ENCODE peak calls at places on chromosomes 6 and 20, in seven cellular contexts. One of them, this sample, is unnamed.

GRCh38 chr6:46090115-46091079 is 39.4 kb upstream of the ENPP4 start:
- DNase-seq in cardiac fibroblast: peak
- DNase-seq in GM23248: peak
- DNase-seq in head of caudate nucleus: peak
- DNase-seq in activated CD4-positive, CD25-positive, alpha-beta regulatory T cell treated with anti-CD3 and anti-CD28 coated beads, Interleukin-2, amount 50 U/mL, for 72 hours: peak
- DNase-seq in HL-60: peak
- DNase-seq in hypothalamus: peak
- DNase-seq in this sample: peak

GRCh38 chr20:22411568-22412450 is 172.6 kb downstream of the FOXA2 start:
- DNase-seq in cardiac fibroblast: peak
- DNase-seq in GM23248: peak
- DNase-seq in head of caudate nucleus: no peak
- DNase-seq in activated CD4-positive, CD25-positive, alpha-beta regulatory T cell treated with anti-CD3 and anti-CD28 coated beads, Interleukin-2, amount 50 U/mL, for 72 hours: no peak
- DNase-seq in HL-60: no peak
- DNase-seq in hypothalamus: no peak
- DNase-seq in this sample: no peak

GRCh38 chr6:55058682-55059081 is 115.6 kb upstream of the HCRTR2 start:
- DNase-seq in cardiac fibroblast: no peak
- DNase-seq in GM23248: no peak
- DNase-seq in head of caudate nucleus: no peak
- DNase-seq in activated CD4-positive, CD25-positive, alpha-beta regulatory T cell treated with anti-CD3 and anti-CD28 coated beads, Interleukin-2, amount 50 U/mL, for 72 hours: no peak
- DNase-seq in HL-60: peak
- DNase-seq in hypothalamus: no peak
- DNase-seq in this sample: no peak

GRCh38 chr20:7650481-7650880 is 289.8 kb downstream of the HAO1 start:
- DNase-seq in cardiac fibroblast: peak
- DNase-seq in GM23248: peak
- DNase-seq in head of caudate nucleus: no peak
- DNase-seq in activated CD4-positive, CD25-positive, alpha-beta regulatory T cell treated with anti-CD3 and anti-CD28 coated beads, Interleukin-2, amount 50 U/mL, for 72 hours: no peak
- DNase-seq in HL-60: no peak
- DNase-seq in hypothalamus: no peak
- DNase-seq in this sample: no peak

GRCh38 chr6:102746941-102747340 is 1353.4 kb downstream of the GRIK2 start:
- DNase-seq in cardiac fibroblast: no peak
- DNase-seq in GM23248: no peak
- DNase-seq in head of caudate nucleus: no peak
- DNase-seq in activated CD4-positive, CD25-positive, alpha-beta regulatory T cell treated with anti-CD3 and anti-CD28 coated beads, Interleukin-2, amount 50 U/mL, for 72 hours: no peak
- DNase-seq in HL-60: no peak
- DNase-seq in hypothalamus: no peak
- DNase-seq in this sample: peak

GRCh38 chr20:15902493-15902892 is 670.8 kb downstream of the KIF16B start:
- DNase-seq in cardiac fibroblast: no peak
- DNase-seq in GM23248: no peak
- DNase-seq in head of caudate nucleus: no peak
- DNase-seq in activated CD4-positive, CD25-positive, alpha-beta regulatory T cell treated with anti-CD3 and anti-CD28 coated beads, Interleukin-2, amount 50 U/mL, for 72 hours: no peak
- DNase-seq in HL-60: no peak
- DNase-seq in hypothalamus: no peak
- DNase-seq in this sample: no peak

GRCh38 chr6:128474481-128474880 is 45.9 kb downstream of the PTPRK start:
- DNase-seq in cardiac fibroblast: no peak
- DNase-seq in GM23248: peak
- DNase-seq in head of caudate nucleus: no peak
- DNase-seq in activated CD4-positive, CD25-positive, alpha-beta regulatory T cell treated with anti-CD3 and anti-CD28 coated beads, Interleukin-2, amount 50 U/mL, for 72 hours: no peak
- DNase-seq in HL-60: no peak
- DNase-seq in hypothalamus: no peak
- DNase-seq in this sample: no peak

GRCh38 chr6:44932651-44933091 is 395.5 kb upstream of the RUNX2 start:
- DNase-seq in cardiac fibroblast: no peak
- DNase-seq in GM23248: no peak
- DNase-seq in head of caudate nucleus: no peak
- DNase-seq in activated CD4-positive, CD25-positive, alpha-beta regulatory T cell treated with anti-CD3 and anti-CD28 coated beads, Interleukin-2, amount 50 U/mL, for 72 hours: no peak
- DNase-seq in HL-60: no peak
- DNase-seq in hypothalamus: no peak
- DNase-seq in this sample: no peak

GRCh38 chr6:129469070-129469662 is 240.8 kb downstream of the ARHGAP18 start:
- DNase-seq in cardiac fibroblast: no peak
- DNase-seq in GM23248: peak
- DNase-seq in head of caudate nucleus: no peak
- DNase-seq in activated CD4-positive, CD25-positive, alpha-beta regulatory T cell treated with anti-CD3 and anti-CD28 coated beads, Interleukin-2, amount 50 U/mL, for 72 hours: no peak
- DNase-seq in HL-60: no peak
- DNase-seq in hypothalamus: no peak
- DNase-seq in this sample: no peak

GRCh38 chr20:16621435-16622141 is 48.3 kb upstream of the KIF16B start:
- DNase-seq in cardiac fibroblast: peak
- DNase-seq in GM23248: no peak
- DNase-seq in head of caudate nucleus: no peak
- DNase-seq in activated CD4-positive, CD25-positive, alpha-beta regulatory T cell treated with anti-CD3 and anti-CD28 coated beads, Interleukin-2, amount 50 U/mL, for 72 hours: no peak
- DNase-seq in HL-60: no peak
- DNase-seq in hypothalamus: no peak
- DNase-seq in this sample: no peak

GRCh38 chr6:79084693-79085092 is 6.6 kb upstream of the PHIP start:
- DNase-seq in cardiac fibroblast: no peak
- DNase-seq in GM23248: no peak
- DNase-seq in head of caudate nucleus: no peak
- DNase-seq in activated CD4-positive, CD25-positive, alpha-beta regulatory T cell treated with anti-CD3 and anti-CD28 coated beads, Interleukin-2, amount 50 U/mL, for 72 hours: no peak
- DNase-seq in HL-60: no peak
- DNase-seq in hypothalamus: no peak
- DNase-seq in this sample: no peak

GRCh38 chr6:151869345-151869744 is 61.9 kb downstream of the ESR1 start:
- DNase-seq in cardiac fibroblast: peak
- DNase-seq in GM23248: peak
- DNase-seq in head of caudate nucleus: no peak
- DNase-seq in activated CD4-positive, CD25-positive, alpha-beta regulatory T cell treated with anti-CD3 and anti-CD28 coated beads, Interleukin-2, amount 50 U/mL, for 72 hours: no peak
- DNase-seq in HL-60: no peak
- DNase-seq in hypothalamus: no peak
- DNase-seq in this sample: no peak

GRCh38 chr6:37303891-37304503 is 46.1 kb upstream of the TMEM217 start:
- DNase-seq in cardiac fibroblast: peak
- DNase-seq in GM23248: peak
- DNase-seq in head of caudate nucleus: peak
- DNase-seq in activated CD4-positive, CD25-positive, alpha-beta regulatory T cell treated with anti-CD3 and anti-CD28 coated beads, Interleukin-2, amount 50 U/mL, for 72 hours: no peak
- DNase-seq in HL-60: peak
- DNase-seq in hypothalamus: no peak
- DNase-seq in this sample: no peak

GRCh38 chr6:134452901-134453300 is 135.0 kb upstream of the SGK1 start:
- DNase-seq in cardiac fibroblast: no peak
- DNase-seq in GM23248: peak
- DNase-seq in head of caudate nucleus: no peak
- DNase-seq in activated CD4-positive, CD25-positive, alpha-beta regulatory T cell treated with anti-CD3 and anti-CD28 coated beads, Interleukin-2, amount 50 U/mL, for 72 hours: no peak
- DNase-seq in HL-60: no peak
- DNase-seq in hypothalamus: no peak
- DNase-seq in this sample: no peak

GRCh38 chr6:105769987-105770386 is 316.1 kb upstream of the PRDM1 start:
- DNase-seq in cardiac fibroblast: no peak
- DNase-seq in GM23248: peak
- DNase-seq in head of caudate nucleus: no peak
- DNase-seq in activated CD4-positive, CD25-positive, alpha-beta regulatory T cell treated with anti-CD3 and anti-CD28 coated beads, Interleukin-2, amount 50 U/mL, for 72 hours: no peak
- DNase-seq in HL-60: no peak
- DNase-seq in hypothalamus: no peak
- DNase-seq in this sample: no peak

GRCh38 chr6:38239719-38240451 is 399.8 kb downstream of the BTBD9 start:
- DNase-seq in cardiac fibroblast: peak
- DNase-seq in GM23248: peak
- DNase-seq in head of caudate nucleus: no peak
- DNase-seq in activated CD4-positive, CD25-positive, alpha-beta regulatory T cell treated with anti-CD3 and anti-CD28 coated beads, Interleukin-2, amount 50 U/mL, for 72 hours: no peak
- DNase-seq in HL-60: no peak
- DNase-seq in hypothalamus: no peak
- DNase-seq in this sample: no peak

GRCh38 chr6:99514089-99514488 is 1.1 kb downstream of the USP45 start:
- DNase-seq in cardiac fibroblast: peak
- DNase-seq in GM23248: peak
- DNase-seq in head of caudate nucleus: no peak
- DNase-seq in activated CD4-positive, CD25-positive, alpha-beta regulatory T cell treated with anti-CD3 and anti-CD28 coated beads, Interleukin-2, amount 50 U/mL, for 72 hours: no peak
- DNase-seq in HL-60: no peak
- DNase-seq in hypothalamus: no peak
- DNase-seq in this sample: no peak

GRCh38 chr6:113734886-113735481 is 122.2 kb upstream of the MARCKS start:
- DNase-seq in cardiac fibroblast: peak
- DNase-seq in GM23248: peak
- DNase-seq in head of caudate nucleus: no peak
- DNase-seq in activated CD4-positive, CD25-positive, alpha-beta regulatory T cell treated with anti-CD3 and anti-CD28 coated beads, Interleukin-2, amount 50 U/mL, for 72 hours: no peak
- DNase-seq in HL-60: peak
- DNase-seq in hypothalamus: no peak
- DNase-seq in this sample: no peak

GRCh38 chr6:118288355-118289124 is 259.6 kb upstream of the PLN start:
- DNase-seq in cardiac fibroblast: peak
- DNase-seq in GM23248: peak
- DNase-seq in head of caudate nucleus: no peak
- DNase-seq in activated CD4-positive, CD25-positive, alpha-beta regulatory T cell treated with anti-CD3 and anti-CD28 coated beads, Interleukin-2, amount 50 U/mL, for 72 hours: no peak
- DNase-seq in HL-60: no peak
- DNase-seq in hypothalamus: no peak
- DNase-seq in this sample: no peak

GRCh38 chr6:139256087-139256486 is 35.7 kb downstream of the TXLNB start:
- DNase-seq in cardiac fibroblast: peak
- DNase-seq in GM23248: peak
- DNase-seq in head of caudate nucleus: no peak
- DNase-seq in activated CD4-positive, CD25-positive, alpha-beta regulatory T cell treated with anti-CD3 and anti-CD28 coated beads, Interleukin-2, amount 50 U/mL, for 72 hours: no peak
- DNase-seq in HL-60: no peak
- DNase-seq in hypothalamus: no peak
- DNase-seq in this sample: no peak

GRCh38 chr20:14507711-14508110 is 170.3 kb upstream of the FLRT3 start:
- DNase-seq in cardiac fibroblast: no peak
- DNase-seq in GM23248: no peak
- DNase-seq in head of caudate nucleus: no peak
- DNase-seq in activated CD4-positive, CD25-positive, alpha-beta regulatory T cell treated with anti-CD3 and anti-CD28 coated beads, Interleukin-2, amount 50 U/mL, for 72 hours: no peak
- DNase-seq in HL-60: no peak
- DNase-seq in hypothalamus: no peak
- DNase-seq in this sample: no peak

GRCh38 chr6:53725791-53726575 is 60.4 kb upstream of the KLHL31 start:
- DNase-seq in cardiac fibroblast: peak
- DNase-seq in GM23248: peak
- DNase-seq in head of caudate nucleus: peak
- DNase-seq in activated CD4-positive, CD25-positive, alpha-beta regulatory T cell treated with anti-CD3 and anti-CD28 coated beads, Interleukin-2, amount 50 U/mL, for 72 hours: peak
- DNase-seq in HL-60: peak
- DNase-seq in hypothalamus: peak
- DNase-seq in this sample: peak

GRCh38 chr20:31475472-31476312 is 604 bp downstream of the REM1 start:
- DNase-seq in cardiac fibroblast: no peak
- DNase-seq in GM23248: no peak
- DNase-seq in head of caudate nucleus: no peak
- DNase-seq in activated CD4-positive, CD25-positive, alpha-beta regulatory T cell treated with anti-CD3 and anti-CD28 coated beads, Interleukin-2, amount 50 U/mL, for 72 hours: no peak
- DNase-seq in HL-60: no peak
- DNase-seq in hypothalamus: no peak
- DNase-seq in this sample: no peak

GRCh38 chr6:15389759-15390723 is 144.2 kb downstream of the JARID2 start:
- DNase-seq in cardiac fibroblast: peak
- DNase-seq in GM23248: peak
- DNase-seq in head of caudate nucleus: no peak
- DNase-seq in activated CD4-positive, CD25-positive, alpha-beta regulatory T cell treated with anti-CD3 and anti-CD28 coated beads, Interleukin-2, amount 50 U/mL, for 72 hours: no peak
- DNase-seq in HL-60: peak
- DNase-seq in hypothalamus: no peak
- DNase-seq in this sample: peak

GRCh38 chr6:121694389-121695185 is 259.1 kb downstream of the GJA1 start:
- DNase-seq in cardiac fibroblast: peak
- DNase-seq in GM23248: peak
- DNase-seq in head of caudate nucleus: no peak
- DNase-seq in activated CD4-positive, CD25-positive, alpha-beta regulatory T cell treated with anti-CD3 and anti-CD28 coated beads, Interleukin-2, amount 50 U/mL, for 72 hours: no peak
- DNase-seq in HL-60: no peak
- DNase-seq in hypothalamus: no peak
- DNase-seq in this sample: no peak

GRCh38 chr6:31113861-31114539 is 600 bp upstream of the PSORS1C1 start:
- DNase-seq in cardiac fibroblast: peak
- DNase-seq in GM23248: peak
- DNase-seq in head of caudate nucleus: no peak
- DNase-seq in activated CD4-positive, CD25-positive, alpha-beta regulatory T cell treated with anti-CD3 and anti-CD28 coated beads, Interleukin-2, amount 50 U/mL, for 72 hours: no peak
- DNase-seq in HL-60: no peak
- DNase-seq in hypothalamus: no peak
- DNase-seq in this sample: no peak

This sample was measured in neuronal stem cell.